ENCODE peak calls at places on chromosome 11, in six cellular contexts. One of them, this sample, is unnamed.

GRCh38 chr11:58573451-58574104 is 2.1 kb downstream of the LPXN start:
- DNase-seq in stomach: no peak
- DNase-seq in kidney tubule cell: peak
- DNase-seq in Caco-2: no peak
- DNase-seq in endothelial cell of umbilical vein: peak
- DNase-seq in GM06990: peak
- DNase-seq in this sample: no peak

GRCh38 chr11:6693342-6694228 is 10.4 kb upstream of the MRPL17 start:
- DNase-seq in GM06990: no peak
- DNase-seq in kidney tubule cell: peak
- DNase-seq in endothelial cell of umbilical vein: peak
- DNase-seq in stomach: no peak
- DNase-seq in Caco-2: no peak
- DNase-seq in this sample: no peak

GRCh38 chr11:67484847-67485311 is 2.1 kb downstream of the AIP start:
- DNase-seq in endothelial cell of umbilical vein: no peak
- DNase-seq in kidney tubule cell: no peak
- DNase-seq in stomach: no peak
- DNase-seq in Caco-2: no peak
- DNase-seq in GM06990: peak
- DNase-seq in this sample: no peak

GRCh38 chr11:33734441-33735165 is 1.6 kb downstream of the CD59 start:
- DNase-seq in Caco-2: no peak
- DNase-seq in GM06990: no peak
- DNase-seq in stomach: peak
- DNase-seq in endothelial cell of umbilical vein: peak
- DNase-seq in kidney tubule cell: peak
- DNase-seq in this sample: no peak

GRCh38 chr11:19905280-19905853 is 192.7 kb downstream of the NAV2 start:
- DNase-seq in kidney tubule cell: peak
- DNase-seq in endothelial cell of umbilical vein: peak
- DNase-seq in Caco-2: peak
- DNase-seq in stomach: no peak
- DNase-seq in GM06990: no peak
- DNase-seq in this sample: no peak

GRCh38 chr11:35005156-35005780 is 88.8 kb downstream of the PDHX start:
- DNase-seq in kidney tubule cell: peak
- DNase-seq in stomach: peak
- DNase-seq in Caco-2: peak
- DNase-seq in GM06990: no peak
- DNase-seq in endothelial cell of umbilical vein: no peak
- DNase-seq in this sample: no peak

GRCh38 chr11:22666700-22667439 is 459 bp downstream of the GAS2 start:
- DNase-seq in stomach: peak
- DNase-seq in kidney tubule cell: peak
- DNase-seq in GM06990: peak
- DNase-seq in endothelial cell of umbilical vein: peak
- DNase-seq in Caco-2: peak
- DNase-seq in this sample: peak

GRCh38 chr11:62732830-62733229 is 4.5 kb downstream of the TTC9C start:
- DNase-seq in kidney tubule cell: no peak
- DNase-seq in endothelial cell of umbilical vein: peak
- DNase-seq in GM06990: no peak
- DNase-seq in Caco-2: no peak
- DNase-seq in stomach: no peak
- DNase-seq in this sample: no peak

GRCh38 chr11:95076416-95076815 is 9.7 kb downstream of the SRSF8 start:
- DNase-seq in stomach: peak
- DNase-seq in GM06990: no peak
- DNase-seq in Caco-2: peak
- DNase-seq in endothelial cell of umbilical vein: peak
- DNase-seq in kidney tubule cell: peak
- DNase-seq in this sample: no peak

GRCh38 chr11:34468209-34468841 is 29.6 kb downstream of the CAT start:
- DNase-seq in kidney tubule cell: peak
- DNase-seq in endothelial cell of umbilical vein: peak
- DNase-seq in Caco-2: peak
- DNase-seq in GM06990: no peak
- DNase-seq in stomach: peak
- DNase-seq in this sample: no peak

GRCh38 chr11:4903484-4903883 is at the start of gene OR51A7:
- DNase-seq in Caco-2: no peak
- DNase-seq in stomach: no peak
- DNase-seq in GM06990: no peak
- DNase-seq in kidney tubule cell: no peak
- DNase-seq in endothelial cell of umbilical vein: no peak
- DNase-seq in this sample: no peak

GRCh38 chr11:126607776-126608625 is 252.5 kb downstream of the ST3GAL4 start:
- DNase-seq in endothelial cell of umbilical vein: no peak
- DNase-seq in Caco-2: no peak
- DNase-seq in GM06990: no peak
- DNase-seq in kidney tubule cell: no peak
- DNase-seq in stomach: no peak
- DNase-seq in this sample: no peak

GRCh38 chr11:77557553-77557952 is 32.2 kb upstream of the AQP11 start:
- DNase-seq in stomach: no peak
- DNase-seq in GM06990: no peak
- DNase-seq in endothelial cell of umbilical vein: peak
- DNase-seq in Caco-2: peak
- DNase-seq in kidney tubule cell: peak
- DNase-seq in this sample: no peak

GRCh38 chr11:104771782-104772181 is 126.5 kb downstream of the CASP12 start:
- DNase-seq in kidney tubule cell: peak
- DNase-seq in endothelial cell of umbilical vein: no peak
- DNase-seq in stomach: no peak
- DNase-seq in Caco-2: no peak
- DNase-seq in GM06990: no peak
- DNase-seq in this sample: no peak

GRCh38 chr11:122976734-122977454 is 4.7 kb downstream of the BSX start:
- DNase-seq in stomach: no peak
- DNase-seq in kidney tubule cell: no peak
- DNase-seq in endothelial cell of umbilical vein: no peak
- DNase-seq in GM06990: no peak
- DNase-seq in Caco-2: no peak
- DNase-seq in this sample: no peak

GRCh38 chr11:57424802-57425564 is 1.9 kb downstream of the SLC43A3 start:
- DNase-seq in Caco-2: no peak
- DNase-seq in GM06990: peak
- DNase-seq in stomach: peak
- DNase-seq in endothelial cell of umbilical vein: peak
- DNase-seq in kidney tubule cell: peak
- DNase-seq in this sample: peak